ENCODE peak calls at places on chromosome 17, in four cellular contexts. B, U, R and C are unnamed samples.

GRCh38 chr17:63181856-63182255 is 215.8 kb downstream of the TANC2 start:
- DNase-seq in B (no peak), U (no peak), R (no peak), C (no peak)

GRCh38 chr17:29433551-29433950 is 43.4 kb downstream of the TAOK1 start:
- DNase-seq in B (no peak), U (no peak), R (no peak), C (no peak)

GRCh38 chr17:46092996-46093395 is 93.9 kb downstream of the STH start:
- DNase-seq in U (no peak), B (no peak), R (no peak), C (no peak)

GRCh38 chr17:68355093-68355492 is 63.8 kb downstream of the ARSG start:
- DNase-seq in R (no peak), B (peak), U (no peak), C (no peak)

GRCh38 chr17:66450008-66450856 is 147.8 kb downstream of the PRKCA start:
- DNase-seq in B (no peak), R (no peak), U (no peak), C (no peak)

GRCh38 chr17:71942626-71943025 is 178.2 kb upstream of the SOX9 start:
- DNase-seq in U (no peak), B (no peak), R (no peak), C (no peak)

GRCh38 chr17:62627219-62627903 is at the start of gene MRC2:
- DNase-seq in U (peak), B (peak), R (no peak), C (no peak)

GRCh38 chr17:20141201-20141999 is 132.2 kb downstream of the SPECC1 start:
- DNase-seq in R (no peak), U (no peak), B (no peak), C (no peak)

GRCh38 chr17:49101054-49101534 is 31.5 kb upstream of the B4GALNT2 start:
- DNase-seq in R (peak), B (peak), U (no peak), C (peak)

GRCh38 chr17:80067393-80067986 is 31.0 kb downstream of the CCDC40 start:
- DNase-seq in B (no peak), R (no peak), U (no peak), C (no peak)

GRCh38 chr17:17139972-17140589 is 66.1 kb downstream of the PLD6 start:
- DNase-seq in R (no peak), U (no peak), B (no peak), C (no peak)

GRCh38 chr17:39073916-39074315 is 77.5 kb downstream of the PLXDC1 start:
- DNase-seq in B (no peak), R (no peak), U (no peak), C (no peak)

GRCh38 chr17:705011-705410 is 9.6 kb downstream of the VPS53 start:
- DNase-seq in U (no peak), R (no peak), B (no peak), C (no peak)

GRCh38 chr17:72567774-72568173 is 447.0 kb downstream of the SOX9 start:
- DNase-seq in U (no peak), B (no peak), R (no peak), C (no peak)

GRCh38 chr17:4032738-4033137 is 68.5 kb upstream of the ATP2A3 start:
- DNase-seq in R (no peak), U (no peak), B (no peak), C (no peak)

GRCh38 chr17:8125947-8126305 is 2.0 kb upstream of the HES7 start:
- DNase-seq in U (no peak), B (no peak), R (no peak), C (no peak)

GRCh38 chr17:7363311-7363710 is 8.4 kb downstream of the TMEM95 start:
- DNase-seq in B (peak), U (no peak), R (no peak), C (no peak)

GRCh38 chr17:35773674-35774425 is 13.2 kb downstream of the C17orf50 start:
- DNase-seq in R (no peak), U (no peak), B (no peak), C (no peak)

GRCh38 chr17:64441772-64442549 is 7.0 kb upstream of the MILR1 start:
- DNase-seq in U (no peak), R (no peak), B (no peak), C (no peak)

GRCh38 chr17:6306820-6307219 is 128.1 kb downstream of the AIPL1 start:
- DNase-seq in U (no peak), B (no peak), R (no peak), C (no peak)

GRCh38 chr17:77002103-77003045 is 134.2 kb downstream of the MGAT5B start:
- DNase-seq in R (no peak), U (peak), B (peak), C (no peak)

GRCh38 chr17:21132428-21132827 is 5.7 kb downstream of the DHRS7B start:
- DNase-seq in U (no peak), B (no peak), R (no peak), C (no peak)

GRCh38 chr17:37848690-37849616 is 75.3 kb upstream of the TBC1D3K start:
- DNase-seq in R (no peak), B (peak), U (peak), C (no peak)

GRCh38 chr17:6556121-6557039 is at the start of gene PITPNM3:
- DNase-seq in U (no peak), R (peak), B (no peak), C (no peak)

GRCh38 chr17:76528528-76529223 is 8.8 kb downstream of the CYGB start:
- DNase-seq in U (no peak), B (no peak), R (no peak), C (peak)

GRCh38 chr17:37050905-37051304 is 102.2 kb downstream of the AATF start:
- DNase-seq in R (no peak), B (no peak), U (no peak), C (no peak)

GRCh38 chr17:16915752-16916556 is 56.0 kb downstream of the TNFRSF13B start:
- DNase-seq in R (peak), B (peak), U (peak), C (peak)

GRCh38 chr17:76868176-76868668 is at the start of gene MGAT5B:
- DNase-seq in U (peak), B (peak), R (peak), C (peak)

GRCh38 chr17:21072623-21073278 is 29.9 kb upstream of the USP22 start:
- DNase-seq in B (no peak), R (no peak), U (no peak), C (no peak)

GRCh38 chr17:64161380-64161779 is 31.4 kb upstream of the ERN1 start:
- DNase-seq in R (no peak), U (no peak), B (no peak), C (no peak)

GRCh38 chr17:5364696-5365095 is 54.8 kb downstream of the NUP88 start:
- DNase-seq in B (no peak), R (no peak), U (no peak), C (no peak)

GRCh38 chr17:75454193-75454592 is 2.2 kb upstream of the TMEM94 start:
- DNase-seq in R (no peak), U (no peak), B (no peak), C (no peak)

GRCh38 chr17:82698065-82698973 is at the start of gene RAB40B:
- DNase-seq in R (peak), B (peak), U (peak), C (peak)
- TF ChIP-seq POLR2A in R (no peak), B (peak), U (no peak), C (no peak)

GRCh38 chr17:74441537-74441936 is 9.6 kb downstream of the GPRC5C start:
- DNase-seq in R (no peak), U (no peak), B (no peak), C (no peak)

GRCh38 chr17:74442291-74442669 is 10.4 kb downstream of the GPRC5C start:
- DNase-seq in R (no peak), U (no peak), B (no peak), C (no peak)

GRCh38 chr17:74444406-74444805 is 12.5 kb downstream of the GPRC5C start:
- DNase-seq in R (peak), B (no peak), U (no peak), C (no peak)

GRCh38 chr17:74443516-74444296 is 11.8 kb downstream of the GPRC5C start:
- DNase-seq in U (no peak), R (no peak), B (no peak), C (no peak)

DNA sequence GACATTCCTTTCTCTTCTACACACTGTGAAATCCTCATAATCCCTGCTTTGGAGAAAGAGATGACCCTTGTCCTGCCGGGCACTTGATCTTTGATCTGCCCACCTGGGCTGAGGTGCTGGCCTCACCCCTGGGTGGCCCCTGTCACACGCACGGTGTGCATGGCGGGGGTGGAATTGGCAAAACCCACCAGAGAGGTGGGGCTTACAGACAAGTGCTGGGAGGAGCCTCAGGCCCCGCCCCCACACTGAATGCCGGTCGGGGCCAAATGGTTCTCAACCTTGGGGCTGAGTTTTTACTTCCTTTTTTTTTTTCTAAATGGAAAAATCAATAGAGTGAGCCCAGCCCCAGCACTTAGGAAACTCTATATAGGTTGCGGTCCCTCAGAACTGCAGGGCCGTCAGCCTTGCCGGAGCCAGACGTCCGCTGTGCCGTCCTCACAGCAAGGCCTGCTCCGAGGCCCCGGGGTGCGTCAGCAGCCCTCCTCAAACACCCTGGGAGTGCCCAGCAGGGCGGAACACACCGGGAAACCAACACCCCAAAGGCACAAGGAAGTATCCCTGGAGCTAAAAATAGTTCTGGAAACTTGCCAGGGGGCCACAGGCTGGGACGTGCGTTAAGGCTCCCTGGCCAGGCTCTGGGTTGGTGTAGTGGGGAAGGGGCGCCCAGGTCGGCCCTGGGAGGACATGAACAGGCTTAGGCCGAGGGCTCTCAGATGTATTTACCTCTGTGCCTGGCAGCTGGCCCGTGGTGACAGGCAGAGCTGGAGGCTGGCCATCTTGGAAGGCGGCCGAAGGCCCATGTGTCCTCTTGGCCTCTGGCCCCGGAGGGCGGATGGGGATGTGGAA is 11.0 kb downstream of the GPRC5C start:
- DNase-seq in U (no peak), R (peak), B (no peak), C (peak)
- TF ChIP-seq POLR2A in U (no peak), R (peak), B (no peak), C (no peak)

GRCh38 chr17:18241229-18241871 is 15.9 kb downstream of the LLGL1 start:
- DNase-seq in R (no peak), B (no peak), U (no peak), C (no peak)
- TF ChIP-seq POLR2A in R (no peak), B (no peak), U (no peak), C (no peak)

GRCh38 chr17:81250286-81251090 is 11.4 kb downstream of the NDUFAF8 start:
- DNase-seq in B (no peak), U (no peak), R (no peak), C (no peak)

GRCh38 chr17:81247339-81247990 is 8.3 kb downstream of the NDUFAF8 start:
- DNase-seq in R (no peak), B (no peak), U (no peak), C (no peak)

GRCh38 chr17:81248649-81249048 is 9.5 kb downstream of the NDUFAF8 start:
- DNase-seq in R (no peak), U (no peak), B (no peak), C (no peak)

GRCh38 chr17:81251091-81251942 is 12.2 kb downstream of the NDUFAF8 start:
- DNase-seq in B (no peak), R (no peak), U (no peak), C (no peak)

DNA sequence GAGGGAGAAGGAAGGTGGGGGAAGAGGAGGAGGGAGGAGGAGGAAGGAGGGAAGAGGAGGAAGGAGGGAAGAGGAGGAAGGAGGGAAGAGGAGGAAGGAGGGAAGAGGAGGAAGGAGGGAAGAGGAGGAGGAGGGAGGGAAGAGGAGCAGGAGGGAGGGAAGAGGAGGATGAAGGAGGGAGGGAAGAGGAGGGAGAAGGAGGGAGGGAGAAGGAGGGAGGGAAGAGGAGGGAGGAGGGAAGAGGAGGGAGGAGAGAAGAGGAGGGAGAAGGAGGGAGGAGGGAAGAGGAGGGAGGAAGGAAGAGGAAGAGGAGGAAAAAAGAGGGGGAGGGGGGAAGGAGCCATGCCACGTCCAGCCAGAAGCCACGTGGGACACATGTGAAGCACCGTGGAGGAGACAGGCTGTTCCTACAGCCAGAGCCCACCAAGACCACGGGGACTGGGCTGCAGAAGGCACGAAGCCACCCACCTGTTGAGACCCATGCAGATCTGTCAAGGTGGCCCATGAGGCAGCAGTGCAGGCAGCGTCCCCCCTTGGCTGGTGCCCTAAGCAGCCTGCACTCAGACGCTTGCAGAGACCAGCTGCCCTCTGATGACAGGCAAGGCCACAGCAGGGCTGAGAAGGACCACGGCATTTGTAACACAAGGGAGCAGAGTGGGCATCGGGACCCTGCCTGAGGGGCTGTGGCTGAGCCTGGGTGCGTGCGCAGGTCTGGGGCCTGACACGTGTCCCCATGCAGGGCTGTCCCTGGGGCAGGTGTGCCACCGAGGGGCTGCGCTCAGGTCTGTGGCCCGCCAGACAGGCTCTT is 10.3 kb downstream of the NDUFAF8 start:
- DNase-seq in B (no peak), R (no peak), U (no peak), C (no peak)
- TF ChIP-seq POLR2A in B (no peak), R (no peak), U (no peak), C (no peak)

DNA sequence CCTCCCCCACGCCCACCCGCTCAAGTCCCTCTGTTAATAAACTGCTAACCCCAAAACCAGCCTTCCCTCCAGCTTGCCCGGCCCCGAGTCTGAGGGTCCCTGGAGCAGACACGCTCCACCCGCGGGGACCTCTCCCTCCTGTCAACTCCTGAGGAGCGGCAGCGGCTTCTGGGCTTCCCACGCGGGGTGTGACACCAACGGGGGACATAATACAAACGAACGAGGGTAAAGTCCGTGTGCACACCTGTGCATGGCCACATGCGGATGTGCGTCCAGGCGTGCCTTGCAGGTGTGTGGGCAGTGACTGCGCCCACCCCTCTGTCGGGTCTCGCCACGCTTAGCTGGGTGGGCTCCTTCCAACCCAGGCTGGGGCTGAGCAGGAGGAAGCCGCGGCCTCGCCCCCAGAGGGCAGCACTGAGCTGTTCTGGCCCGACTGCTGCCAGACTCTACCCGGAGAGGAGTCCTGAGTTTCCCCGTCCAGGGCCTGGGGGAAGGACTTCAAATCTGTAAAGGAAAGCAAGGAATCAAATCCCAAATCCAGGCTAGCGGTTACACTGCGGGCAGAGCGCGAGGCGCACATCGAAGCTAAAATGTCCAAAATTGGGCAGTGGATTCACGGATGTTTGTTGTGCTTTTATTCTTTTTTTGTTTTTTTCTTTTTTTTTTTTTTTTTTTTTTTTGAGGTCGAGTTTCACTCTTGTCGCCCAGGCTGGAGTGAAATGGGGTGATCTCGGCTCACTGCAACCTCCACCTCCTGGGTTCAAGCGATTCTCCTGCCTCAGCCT is 24.2 kb upstream of the KRT17 start:
- DNase-seq in B (peak), R (peak), U (peak), C (peak)
- TF ChIP-seq POLR2A in B (no peak), R (no peak), U (peak), C (no peak)